ENCODE peak calls at places on chromosomes 3 and 15, in six cellular contexts. O is OCI-LY7, H is PC-9, W is fibroblast of the aortic adventitia, Z is GM06990, K is BE2C. Q is an unnamed sample.

GRCh38 chr3:71872256-71872655 is 87.3 kb upstream of the PROK2 start:
- DNase-seq in H (no peak), O (no peak), K (no peak), Z (no peak), W (no peak), Q (no peak)

GRCh38 chr3:133410191-133410892 is 10.5 kb downstream of the BFSP2 start:
- DNase-seq in H (no peak), W (no peak), K (no peak), Z (no peak), O (no peak), Q (no peak)

GRCh38 chr3:168096210-168096795 is 579 bp upstream of the GOLIM4 start:
- DNase-seq in O (peak), K (peak), H (peak), Z (no peak), W (peak), Q (no peak)

GRCh38 chr3:45034612-45035252 is 8.6 kb downstream of the CLEC3B start:
- DNase-seq in H (no peak), O (peak), W (no peak), Z (peak), K (no peak), Q (peak)

GRCh38 chr15:37900286-37901221 is 33.9 kb upstream of the TMCO5A start:
- DNase-seq in W (peak), O (no peak), K (no peak), H (no peak), Z (no peak), Q (no peak)

GRCh38 chr15:56760186-56760585 is 26.9 kb upstream of the ZNF280D start:
- DNase-seq in K (no peak), O (no peak), W (peak), H (no peak), Z (no peak), Q (no peak)

GRCh38 chr3:183331518-183331917 is 78.5 kb downstream of the B3GNT5 start:
- DNase-seq in Z (no peak), W (no peak), H (no peak), K (no peak), O (no peak), Q (no peak)

GRCh38 chr3:78804251-78805037 is 963.4 kb downstream of the ROBO1 start:
- DNase-seq in H (no peak), W (peak), K (no peak), Z (no peak), O (no peak), Q (no peak)

GRCh38 chr3:43144811-43145490 is 39.1 kb upstream of the POMGNT2 start:
- DNase-seq in H (no peak), O (no peak), W (peak), K (no peak), Z (no peak), Q (no peak)

GRCh38 chr3:23666818-23667217 is 138.9 kb upstream of the UBE2E1 start:
- DNase-seq in W (no peak), O (no peak), K (no peak), Z (no peak), H (no peak), Q (no peak)

GRCh38 chr3:45571216-45571615 is 23.3 kb upstream of the LIMD1 start:
- DNase-seq in H (no peak), Z (no peak), K (no peak), O (no peak), W (no peak), Q (no peak)

GRCh38 chr15:81394609-81395008 is 20.6 kb upstream of the TMC3 start:
- DNase-seq in W (peak), Z (no peak), K (no peak), H (no peak), O (no peak), Q (no peak)

GRCh38 chr15:31353931-31354330 is 27.3 kb downstream of the KLF13 start:
- DNase-seq in H (no peak), K (no peak), W (peak), Z (no peak), O (no peak), Q (no peak)

GRCh38 chr15:50137330-50137761 is 18.3 kb upstream of the ATP8B4 start:
- DNase-seq in K (no peak), W (peak), O (no peak), H (peak), Z (no peak), Q (no peak)

GRCh38 chr3:45912435-45912834 is 26.1 kb downstream of the CCR9 start:
- DNase-seq in W (no peak), Z (no peak), H (no peak), K (no peak), O (no peak), Q (no peak)

GRCh38 chr3:13705702-13706280 is 156.9 kb downstream of the FBLN2 start:
- DNase-seq in Z (no peak), O (no peak), W (no peak), K (no peak), H (no peak), Q (no peak)

GRCh38 chr3:108757404-108757982 is at the start of gene RETNLB:
- DNase-seq in Z (no peak), W (no peak), H (no peak), O (no peak), K (no peak), Q (no peak)

GRCh38 chr3:81581966-81582599 is 179.4 kb downstream of the GBE1 start:
- DNase-seq in H (no peak), Z (peak), W (peak), K (peak), O (peak), Q (no peak)

GRCh38 chr3:17678116-17678741 is 64.2 kb downstream of the TBC1D5 start:
- DNase-seq in O (no peak), W (peak), Z (no peak), K (no peak), H (no peak), Q (no peak)

GRCh38 chr3:172658344-172659245 is 52.3 kb downstream of the NCEH1 start:
- DNase-seq in Z (no peak), K (no peak), H (peak), W (peak), O (no peak), Q (no peak)

GRCh38 chr3:33650495-33650894 is 67.6 kb downstream of the CLASP2 start:
- DNase-seq in H (no peak), O (no peak), Z (no peak), W (no peak), K (no peak), Q (no peak)

GRCh38 chr3:99768808-99769501 is 48.7 kb upstream of the CMSS1 start:
- DNase-seq in Z (no peak), H (no peak), W (no peak), O (no peak), K (no peak), Q (no peak)

GRCh38 chr3:122564155-122564912 is at the start of the genes DTX3L and PARP9:
- DNase-seq in W (peak), H (peak), K (peak), Z (peak), O (peak), Q (peak)

GRCh38 chr15:73383310-73384185 is 14.8 kb upstream of the HCN4 start:
- DNase-seq in O (no peak), K (no peak), W (no peak), H (no peak), Z (no peak), Q (no peak)

GRCh38 chr3:134822065-134822464 is 27.0 kb downstream of the EPHB1 start:
- DNase-seq in K (no peak), Z (no peak), H (no peak), O (no peak), W (no peak), Q (no peak)

GRCh38 chr3:147089286-147089685 is 317.1 kb downstream of the ZIC4 start:
- DNase-seq in Z (no peak), O (no peak), H (no peak), W (no peak), K (no peak), Q (no peak)

GRCh38 chr3:108669211-108669610 is 79.7 kb downstream of the DZIP3 start:
- DNase-seq in Z (peak), K (no peak), W (no peak), O (no peak), H (no peak), Q (no peak)

GRCh38 chr15:63283126-63283525 is 5.7 kb downstream of the APH1B start:
- DNase-seq in H (no peak), Z (no peak), W (no peak), K (no peak), O (no peak), Q (no peak)

GRCh38 chr15:33587773-33588172 is 277.0 kb downstream of the RYR3 start:
- DNase-seq in H (no peak), O (no peak), W (peak), K (no peak), Z (no peak), Q (no peak)

GRCh38 chr15:85688703-85689102 is 106.0 kb downstream of the KLHL25 start:
- DNase-seq in Z (no peak), O (peak), H (no peak), K (no peak), W (no peak), Q (no peak)

GRCh38 chr15:82177291-82178010 is 85.1 kb downstream of the EFL1 start:
- DNase-seq in K (no peak), Z (no peak), H (no peak), O (no peak), W (peak), Q (no peak)

GRCh38 chr3:46705022-46705530 is 3.9 kb downstream of the TMIE start:
- DNase-seq in K (peak), Z (peak), W (peak), O (peak), H (peak), Q (peak)

GRCh38 chr3:45931476-45931875 is 11.8 kb upstream of the CXCR6 start:
- DNase-seq in O (no peak), K (no peak), H (no peak), Z (no peak), W (no peak), Q (no peak)

GRCh38 chr3:116423365-116423764 is 21.9 kb downstream of the LSAMP start:
- DNase-seq in W (no peak), H (no peak), Z (no peak), O (no peak), K (no peak), Q (no peak)

GRCh38 chr15:59886476-59886875 is 117.6 kb upstream of the FOXB1 start:
- DNase-seq in Z (no peak), W (no peak), H (no peak), K (no peak), O (no peak), Q (no peak)

GRCh38 chr3:24496529-24497482 is 2.2 kb upstream of the THRB start:
- DNase-seq in K (peak), W (peak), Z (no peak), O (no peak), H (no peak), Q (no peak)

GRCh38 chr15:101176625-101177024 is 75.2 kb downstream of the CHSY1 start:
- DNase-seq in O (no peak), H (no peak), W (peak), K (no peak), Z (no peak), Q (no peak)

GRCh38 chr3:18443670-18444596 is 18.8 kb upstream of the SATB1 start:
- DNase-seq in H (no peak), K (no peak), Z (peak), W (no peak), O (no peak), Q (peak)

GRCh38 chr3:61983479-61983878 is 389.9 kb downstream of the FEZF2 start:
- DNase-seq in Z (no peak), O (no peak), W (no peak), H (no peak), K (no peak), Q (no peak)

GRCh38 chr3:167437428-167438139 is 36.3 kb downstream of the SERPINI2 start:
- DNase-seq in K (no peak), Z (no peak), O (no peak), W (no peak), H (no peak), Q (no peak)

DNA sequence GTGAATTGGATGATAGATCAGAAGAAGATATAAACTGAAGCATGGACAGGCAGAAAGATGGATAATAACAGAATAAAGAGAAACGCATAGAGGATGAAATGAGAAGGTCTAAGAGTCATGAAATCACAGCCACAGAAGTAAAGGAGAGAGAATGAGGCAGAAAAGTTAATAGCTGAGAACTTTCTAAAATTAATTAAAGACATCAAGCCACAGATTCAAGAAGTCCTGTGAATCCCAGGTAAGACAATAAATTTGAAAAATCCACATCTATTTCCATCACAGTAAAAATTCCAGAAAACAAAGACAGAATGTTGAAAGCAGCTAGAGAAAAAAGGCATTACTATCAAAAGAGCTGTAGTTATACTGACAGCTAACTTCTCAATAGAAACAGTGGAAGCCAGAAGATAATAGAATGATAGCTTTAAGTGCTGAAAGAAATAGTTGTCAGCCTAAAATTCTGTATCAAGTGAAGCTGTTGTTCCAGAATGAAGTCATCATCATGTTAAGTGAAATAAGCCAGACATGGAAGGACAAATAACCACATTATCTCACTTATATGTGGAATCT is 12.0 kb downstream of the ACVR2B start:
- DNase-seq in H (no peak), K (no peak), W (no peak), Z (no peak), O (no peak), Q (no peak)
- TF ChIP-seq CTCF in H (no peak), K (no peak), W (no peak), Z (no peak), O (no peak), Q (no peak)

DNA sequence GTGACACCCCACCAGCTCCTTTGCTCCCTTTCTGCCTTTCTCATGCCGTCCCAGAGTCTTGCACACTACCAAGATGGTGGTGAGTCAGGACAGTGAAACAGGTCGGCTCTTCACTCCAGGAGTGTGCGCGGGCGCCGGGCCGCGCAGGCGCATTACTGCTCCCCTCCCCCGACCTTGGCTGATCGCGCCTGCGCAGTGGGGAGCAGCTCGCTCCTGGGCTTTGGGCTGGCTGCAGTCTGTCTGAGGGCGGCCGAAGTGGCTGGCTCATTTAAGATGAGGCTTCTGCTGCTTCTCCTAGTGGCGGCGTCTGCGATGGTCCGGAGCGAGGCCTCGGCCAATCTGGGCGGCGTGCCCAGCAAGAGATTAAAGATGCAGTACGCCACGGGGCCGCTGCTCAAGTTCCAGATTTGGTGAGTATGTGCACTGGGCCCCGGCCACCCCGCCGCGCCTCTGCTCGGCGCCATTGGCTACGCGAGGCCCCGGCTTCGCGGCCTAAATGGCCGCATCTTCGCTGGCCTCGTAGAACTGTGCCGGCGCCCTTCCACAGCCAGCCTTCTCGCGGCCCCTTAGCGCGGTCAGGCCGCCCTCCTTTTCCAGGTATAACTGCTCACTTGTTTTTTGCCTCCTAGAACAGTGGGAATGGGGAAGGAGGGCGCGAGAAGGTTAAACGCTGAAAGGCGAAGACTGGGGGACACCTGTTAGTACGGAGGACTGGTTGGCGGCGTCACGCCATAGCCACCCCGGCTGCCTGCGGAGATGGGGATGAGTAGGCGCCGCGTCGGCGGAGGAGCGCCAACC is at the start of gene SELENOT:
- DNase-seq in Z (peak), H (peak), W (peak), K (peak), O (peak), Q (peak)
- TF ChIP-seq CTCF in Z (peak), H (peak), W (peak), K (peak), O (peak), Q (no peak)

GRCh38 chr15:69718445-69718844 is 265.8 kb downstream of the RPLP1 start:
- DNase-seq in W (no peak), Z (no peak), O (no peak), K (no peak), H (no peak), Q (no peak)
- TF ChIP-seq CTCF in W (no peak), Z (no peak), O (no peak), K (no peak), H (no peak), Q (no peak)

GRCh38 chr3:186609247-186609868 is 3.5 kb upstream of the AHSG start:
- DNase-seq in O (peak), W (no peak), K (peak), H (no peak), Z (no peak), Q (no peak)
- TF ChIP-seq CTCF in O (peak), W (peak), K (peak), H (peak), Z (peak), Q (no peak)

GRCh38 chr15:78060232-78060631 is 17.3 kb downstream of the TBC1D2B start:
- DNase-seq in K (no peak), W (no peak), Z (no peak), O (no peak), H (no peak), Q (no peak)
- TF ChIP-seq CTCF in K (no peak), W (no peak), Z (no peak), O (no peak), H (no peak), Q (no peak)

DNA sequence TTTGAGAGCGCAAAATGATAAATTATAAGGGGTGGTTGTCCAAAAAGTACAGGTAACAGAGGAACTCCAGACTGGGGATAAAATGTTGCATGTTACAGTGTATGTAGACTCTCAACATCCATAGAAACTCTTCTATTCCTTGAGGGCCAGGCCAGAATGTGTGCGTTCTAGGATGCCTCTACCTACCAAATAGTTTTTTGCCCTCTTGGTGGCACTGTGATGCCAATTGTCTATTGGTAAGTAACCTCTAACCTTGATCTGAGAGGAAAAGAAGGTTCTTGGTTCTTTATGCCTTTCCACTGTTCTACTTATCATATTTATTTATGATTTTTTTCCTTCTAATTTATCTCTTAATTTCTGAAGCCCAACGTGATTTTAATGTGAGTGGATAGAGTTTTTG is 424.6 kb downstream of the GRM7 start:
- DNase-seq in Z (no peak), W (no peak), K (peak), O (no peak), H (no peak), Q (no peak)
- TF ChIP-seq CTCF in Z (peak), W (no peak), K (peak), O (peak), H (no peak), Q (peak)

GRCh38 chr15:69648775-69649735 is 196.4 kb downstream of the RPLP1 start:
- DNase-seq in O (no peak), H (peak), Z (no peak), K (no peak), W (no peak), Q (no peak)

GRCh38 chr15:69656271-69657030 is 203.8 kb downstream of the RPLP1 start:
- DNase-seq in Z (no peak), O (no peak), W (no peak), K (no peak), H (no peak), Q (no peak)

GRCh38 chr15:69648215-69648614 is 195.6 kb downstream of the RPLP1 start:
- DNase-seq in H (no peak), O (no peak), Z (no peak), W (no peak), K (peak), Q (no peak)

GRCh38 chr15:69653846-69654245 is 201.2 kb downstream of the RPLP1 start:
- DNase-seq in Z (no peak), H (no peak), W (no peak), K (no peak), O (no peak), Q (no peak)

DNA sequence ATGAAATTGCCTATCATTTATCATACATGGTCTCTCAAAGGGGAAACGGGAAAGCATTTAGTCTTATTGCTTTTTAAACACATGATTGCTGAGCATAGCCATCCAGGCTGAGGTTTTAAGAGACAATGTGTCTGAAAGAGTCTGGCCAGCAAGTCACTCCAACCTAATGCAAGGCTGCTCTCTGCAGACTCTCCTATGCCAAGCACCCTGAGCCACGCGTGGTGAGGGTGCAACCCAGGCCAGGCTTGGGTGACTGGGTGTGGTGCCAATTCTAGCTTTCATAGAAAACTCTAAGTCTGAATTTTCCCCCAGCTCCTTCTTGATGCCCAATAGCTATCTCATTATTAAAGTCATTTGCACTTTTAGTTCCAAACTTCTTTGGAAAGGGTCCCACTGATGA is 200.3 kb downstream of the RPLP1 start:
- DNase-seq in H (no peak), Z (no peak), O (no peak), W (peak), K (no peak), Q (no peak)
- TF ChIP-seq CTCF in H (no peak), Z (no peak), O (no peak), W (no peak), K (no peak), Q (no peak)

Q was measured in natural killer cell.